ENCODE peak calls at places on chromosomes 3 and 15, in six cellular contexts. W is GM12865, N is esophagus squamous epithelium, O is cardiac fibroblast, M is adrenal gland, C is AG09309. R is an unnamed sample.

GRCh38 chr3:58349792-58350626 is 17.3 kb downstream of the PXK start:
- DNase-seq in W (peak; percentile 93), N (no peak), O (no peak), M (no peak), C (no peak), R (no peak)

GRCh38 chr15:98177950-98178848 is 217.7 kb downstream of the ARRDC4 start:
- DNase-seq in W (peak; percentile 34), N (no peak), O (peak; percentile 53), M (peak; percentile 54), C (peak; percentile 16), R (peak; percentile 75)

GRCh38 chr3:99967796-99968195 is 146.5 kb downstream of the FILIP1L start:
- DNase-seq in W (no peak), N (no peak), O (peak; percentile 59), M (no peak), C (no peak), R (peak; percentile 62)

GRCh38 chr3:51802091-51802720 is 23.2 kb upstream of the IQCF6 start:
- DNase-seq in W (no peak), N (no peak), O (no peak), M (no peak), C (no peak), R (no peak)

GRCh38 chr15:67603063-67603462 is 60.6 kb downstream of the MAP2K5 start:
- DNase-seq in W (no peak), N (no peak), O (no peak), M (no peak), C (no peak), R (no peak)

GRCh38 chr3:132020058-132020457 is 14.8 kb downstream of the CPNE4 start:
- DNase-seq in W (no peak), N (no peak), O (no peak), M (no peak), C (no peak), R (no peak)

GRCh38 chr3:58189691-58190090 is 21.1 kb downstream of the DNASE1L3 start:
- DNase-seq in W (no peak), N (no peak), O (no peak), M (no peak), C (no peak), R (no peak)

GRCh38 chr3:47079432-47079831 is 84.5 kb downstream of the SETD2 start:
- DNase-seq in W (no peak), N (no peak), O (no peak), M (no peak), C (no peak), R (no peak)

GRCh38 chr3:170690133-170690981 is 104.5 kb upstream of the SLC7A14 start:
- DNase-seq in W (peak; percentile 54), N (no peak), O (peak; percentile 41), M (peak; percentile 77), C (no peak), R (peak; percentile 69)

GRCh38 chr15:74365619-74366445 is 1.6 kb downstream of the CYP11A1 start:
- DNase-seq in W (no peak), N (no peak), O (peak; percentile 72), M (peak; percentile 81), C (no peak), R (peak; percentile 67)

GRCh38 chr3:125055165-125055912 is 458 bp downstream of the HEG1 start:
- DNase-seq in W (no peak), N (no peak), O (peak; percentile 22), M (peak; percentile 28), C (no peak), R (no peak)

GRCh38 chr3:70360985-70361384 is 48.5 kb upstream of the MDFIC2 start:
- DNase-seq in W (peak; percentile 46), N (no peak), O (peak; percentile 2), M (no peak), C (no peak), R (peak; percentile 4)

GRCh38 chr15:26261413-26261812 is 398.3 kb upstream of the ATP10A start:
- DNase-seq in W (no peak), N (no peak), O (no peak), M (no peak), C (no peak), R (no peak)

GRCh38 chr3:61903931-61904657 is 342.7 kb downstream of the PTPRG start:
- DNase-seq in W (peak; percentile 6), N (no peak), O (peak; percentile 58), M (no peak), C (no peak), R (peak; percentile 44)

GRCh38 chr15:53512029-53512428 is 247.4 kb downstream of the WDR72 start:
- DNase-seq in W (peak; percentile 1), N (no peak), O (no peak), M (no peak), C (no peak), R (no peak)

GRCh38 chr3:105490045-105490444 is 123.3 kb downstream of the ALCAM start:
- DNase-seq in W (no peak), N (no peak), O (peak; percentile 37), M (no peak), C (no peak), R (peak; percentile 36)

GRCh38 chr15:99437315-99438221 is 128.2 kb upstream of the MEF2A start:
- DNase-seq in W (no peak), N (no peak), O (no peak), M (peak; percentile 20), C (no peak), R (no peak)

GRCh38 chr15:71758716-71759115 is 51.6 kb upstream of the NR2E3 start:
- DNase-seq in W (no peak), N (no peak), O (no peak), M (no peak), C (no peak), R (no peak)

GRCh38 chr15:62847900-62848489 is 194.6 kb upstream of the TPM1 start:
- DNase-seq in W (peak; percentile 40), N (no peak), O (peak; percentile 50), M (peak; percentile 76), C (no peak), R (peak; percentile 53)

GRCh38 chr15:101242160-101242998 is 9.5 kb downstream of the CHSY1 start:
- DNase-seq in W (peak; percentile 82), N (no peak), O (peak; percentile 75), M (no peak), C (no peak), R (peak; percentile 61)

GRCh38 chr3:144294659-144295538 is 323.3 kb downstream of the DIPK2A start:
- DNase-seq in W (peak; percentile 88), N (no peak), O (no peak), M (no peak), C (no peak), R (no peak)

DNA sequence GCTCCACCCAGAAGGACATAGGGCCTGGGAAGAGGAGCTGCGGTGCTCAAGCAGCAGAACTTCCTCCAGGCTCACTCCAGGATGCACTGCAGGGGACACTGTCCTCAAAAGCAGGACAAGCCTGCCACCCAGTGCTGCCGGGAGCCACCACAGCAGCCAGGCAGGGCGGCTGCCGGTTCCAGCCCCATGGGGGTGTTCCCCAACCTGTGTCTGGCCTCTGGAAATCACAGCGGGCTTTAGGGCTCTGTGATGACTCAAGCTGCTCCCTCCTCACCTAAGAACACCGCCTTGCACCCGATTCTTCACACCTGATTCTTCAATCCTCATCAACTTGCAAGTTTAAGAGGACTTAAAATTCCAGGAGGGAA is 71.9 kb upstream of the SLC6A11 start:
- DNase-seq in W (peak; percentile 3), N (no peak), O (no peak), M (no peak), C (no peak), R (no peak)
- TF ChIP-seq CTCF in W (no peak), N (peak; percentile 6), O (no peak), M (no peak), C (peak; percentile 7), R (no peak)

DNA sequence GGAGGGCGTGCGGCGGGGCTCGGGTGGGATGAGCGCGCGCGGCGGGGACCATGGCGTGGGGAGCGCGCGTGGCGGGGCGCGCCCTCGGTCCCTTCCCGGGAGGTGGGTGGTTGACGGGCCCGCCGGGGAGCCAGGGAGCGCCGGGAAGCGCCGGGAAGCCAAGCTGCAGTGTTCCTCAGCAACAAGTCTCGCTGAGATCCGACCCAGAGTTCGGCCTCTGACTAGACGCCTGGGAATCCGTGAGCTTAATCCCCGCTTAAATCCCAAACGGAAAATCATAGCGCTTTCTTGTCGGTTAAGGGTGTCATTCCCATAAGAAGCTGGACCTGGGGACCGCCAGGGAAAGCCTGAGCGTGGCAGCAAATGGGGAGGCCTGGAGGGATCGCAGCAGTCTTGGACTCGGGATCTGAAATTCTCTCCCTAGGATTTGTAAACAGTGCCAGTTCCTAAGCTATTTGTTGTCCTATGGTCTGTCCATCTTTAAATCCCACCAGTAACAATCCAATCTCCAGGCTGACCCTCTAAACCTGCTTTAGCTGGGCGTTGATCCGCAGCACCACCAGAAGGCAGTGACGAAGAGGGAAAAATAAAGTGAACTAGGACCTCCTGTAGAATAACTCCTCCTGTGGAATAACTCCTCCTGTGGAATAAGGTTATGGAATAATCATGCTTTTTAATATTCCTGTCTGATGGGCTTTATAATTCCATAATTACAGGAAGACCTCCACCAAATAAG is 560 bp upstream of the NEDD4 start:
- DNase-seq in W (no peak), N (no peak), O (peak; percentile 59), M (peak; percentile 52), C (peak; percentile 27), R (peak; percentile 66)
- TF ChIP-seq CTCF in W (no peak), N (no peak), O (no peak), M (no peak), C (peak; percentile 15), R (peak; percentile 38)

GRCh38 chr15:80615783-80616391 is 79.2 kb upstream of the ABHD17C start:
- DNase-seq in W (no peak), N (no peak), O (peak; percentile 96), M (peak; percentile 77), C (peak; percentile 64), R (peak; percentile 96)

GRCh38 chr15:80620931-80621330 is 74.2 kb upstream of the ABHD17C start:
- DNase-seq in W (no peak), N (no peak), O (no peak), M (no peak), C (no peak), R (no peak)

GRCh38 chr15:80620141-80620540 is 75.0 kb upstream of the ABHD17C start:
- DNase-seq in W (no peak), N (no peak), O (no peak), M (no peak), C (no peak), R (no peak)

GRCh38 chr15:80618666-80619481 is 76.2 kb upstream of the ABHD17C start:
- DNase-seq in W (no peak), N (no peak), O (no peak), M (no peak), C (no peak), R (peak; percentile 46)

GRCh38 chr15:80619677-80620076 is 75.4 kb upstream of the ABHD17C start:
- DNase-seq in W (no peak), N (no peak), O (peak; percentile 72), M (no peak), C (no peak), R (peak; percentile 50)
- TF ChIP-seq CTCF in W (no peak), N (peak; percentile 29), O (no peak), M (peak; percentile 11), C (peak; percentile 38), R (peak; percentile 58)

GRCh38 chr15:70560617-70561328 is 202.6 kb downstream of the UACA start:
- DNase-seq in W (no peak), N (no peak), O (no peak), M (no peak), C (no peak), R (no peak)
- TF ChIP-seq CTCF in W (no peak), N (no peak), O (no peak), M (no peak), C (no peak), R (no peak)

GRCh38 chr3:40718681-40719080 is 193.9 kb downstream of the ZNF621 start:
- DNase-seq in W (peak; percentile 76), N (no peak), O (no peak), M (no peak), C (no peak), R (no peak)
- TF ChIP-seq CTCF in W (no peak), N (no peak), O (no peak), M (no peak), C (no peak), R (no peak)

GRCh38 chr3:126081618-126082333 is 2.1 kb downstream of the SLC41A3 start:
- DNase-seq in W (no peak), N (no peak), O (peak; percentile 38), M (peak; percentile 81), C (no peak), R (peak; percentile 36)
- TF ChIP-seq CTCF in W (peak; percentile 19), N (peak; percentile 63), O (peak; percentile 55), M (peak; percentile 52), C (peak; percentile 40), R (peak; percentile 37)

R was measured in AG10803.